ENCODE peak calls at places on chromosomes 2 and 18, in six cellular contexts. One of them, this sample, is unnamed.

GRCh38 chr2:67213270-67213670 is 183.9 kb upstream of the ETAA1 start:
- DNase-seq in HCT116: no peak
- DNase-seq in IMR-90: no peak
- DNase-seq in GM12878: no peak
- DNase-seq in astrocyte: no peak
- DNase-seq in GM23248: no peak
- DNase-seq in this sample: no peak

GRCh38 chr2:232838406-232838874 is 31.6 kb upstream of the SNORC start:
- DNase-seq in GM12878: peak
- DNase-seq in HCT116: no peak
- DNase-seq in IMR-90: peak
- DNase-seq in GM23248: peak
- DNase-seq in astrocyte: peak
- DNase-seq in this sample: peak

GRCh38 chr2:157895531-157895930 is 19.4 kb upstream of the ACVR1 start:
- DNase-seq in GM23248: peak
- DNase-seq in HCT116: no peak
- DNase-seq in GM12878: no peak
- DNase-seq in astrocyte: peak
- DNase-seq in IMR-90: peak
- DNase-seq in this sample: peak

GRCh38 chr18:43620936-43621335 is 343.6 kb upstream of the SYT4 start:
- DNase-seq in GM23248: peak
- DNase-seq in astrocyte: peak
- DNase-seq in GM12878: no peak
- DNase-seq in IMR-90: peak
- DNase-seq in HCT116: no peak
- DNase-seq in this sample: peak

GRCh38 chr2:150296795-150297546 is 190.5 kb downstream of the RND3 start:
- DNase-seq in GM23248: peak
- DNase-seq in GM12878: no peak
- DNase-seq in HCT116: no peak
- DNase-seq in IMR-90: peak
- DNase-seq in astrocyte: peak
- DNase-seq in this sample: peak

GRCh38 chr2:127422631-127423475 is 4.6 kb downstream of the PROC start:
- DNase-seq in astrocyte: no peak
- DNase-seq in HCT116: no peak
- DNase-seq in GM12878: no peak
- DNase-seq in GM23248: peak
- DNase-seq in IMR-90: no peak
- DNase-seq in this sample: no peak

GRCh38 chr2:70828115-70828514 is 7.5 kb downstream of the CD207 start:
- DNase-seq in astrocyte: no peak
- DNase-seq in IMR-90: no peak
- DNase-seq in HCT116: no peak
- DNase-seq in GM23248: no peak
- DNase-seq in GM12878: no peak
- DNase-seq in this sample: no peak

GRCh38 chr2:98736464-98736889 is 5.5 kb upstream of the MGAT4A start:
- DNase-seq in GM23248: no peak
- DNase-seq in astrocyte: no peak
- DNase-seq in HCT116: no peak
- DNase-seq in IMR-90: no peak
- DNase-seq in GM12878: no peak
- DNase-seq in this sample: peak

DNA sequence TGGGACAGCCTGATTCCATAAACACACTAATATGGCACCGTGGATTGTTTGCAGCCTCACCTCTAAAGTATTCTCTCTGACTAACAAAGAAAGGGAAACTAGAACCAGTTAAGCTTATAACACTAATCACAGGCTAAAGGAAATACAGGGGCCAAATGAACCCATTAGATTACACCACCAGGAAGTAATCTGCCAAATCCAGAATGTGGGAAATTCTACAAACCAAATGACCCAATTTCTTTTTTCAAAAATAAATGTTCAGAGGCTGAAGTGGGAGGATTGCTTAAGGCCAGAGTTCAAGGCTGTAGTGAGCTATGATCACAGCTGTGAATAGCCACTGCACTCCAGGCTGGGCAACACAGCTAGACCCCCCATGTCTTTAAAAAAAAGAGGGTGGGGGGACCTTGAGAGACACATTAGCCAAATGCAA is 1.5 kb upstream of the MPPE1 start:
- DNase-seq in HCT116: no peak
- DNase-seq in astrocyte: peak
- DNase-seq in GM12878: no peak
- DNase-seq in GM23248: peak
- DNase-seq in IMR-90: peak
- DNase-seq in this sample: peak
- H3K4me3 ChIP-seq in HCT116: peak
- H3K4me3 ChIP-seq in astrocyte: no peak
- H3K4me3 ChIP-seq in GM12878: no peak
- H3K4me3 ChIP-seq in GM23248: peak
- H3K4me3 ChIP-seq in IMR-90: peak
- H3K4me3 ChIP-seq in this sample: peak

GRCh38 chr2:15357922-15358321 is 203.2 kb downstream of the NBAS start:
- DNase-seq in HCT116: no peak
- DNase-seq in IMR-90: no peak
- DNase-seq in GM23248: no peak
- DNase-seq in astrocyte: no peak
- DNase-seq in GM12878: no peak
- DNase-seq in this sample: no peak

GRCh38 chr2:15355386-15355785 is 205.7 kb downstream of the NBAS start:
- DNase-seq in GM23248: no peak
- DNase-seq in GM12878: no peak
- DNase-seq in IMR-90: no peak
- DNase-seq in astrocyte: no peak
- DNase-seq in HCT116: no peak
- DNase-seq in this sample: no peak

GRCh38 chr2:15357186-15357585 is 203.9 kb downstream of the NBAS start:
- DNase-seq in IMR-90: no peak
- DNase-seq in GM12878: no peak
- DNase-seq in astrocyte: no peak
- DNase-seq in HCT116: no peak
- DNase-seq in GM23248: no peak
- DNase-seq in this sample: no peak

GRCh38 chr2:15352363-15352762 is 208.8 kb downstream of the NBAS start:
- DNase-seq in IMR-90: no peak
- DNase-seq in HCT116: no peak
- DNase-seq in astrocyte: no peak
- DNase-seq in GM12878: no peak
- DNase-seq in GM23248: no peak
- DNase-seq in this sample: no peak

DNA sequence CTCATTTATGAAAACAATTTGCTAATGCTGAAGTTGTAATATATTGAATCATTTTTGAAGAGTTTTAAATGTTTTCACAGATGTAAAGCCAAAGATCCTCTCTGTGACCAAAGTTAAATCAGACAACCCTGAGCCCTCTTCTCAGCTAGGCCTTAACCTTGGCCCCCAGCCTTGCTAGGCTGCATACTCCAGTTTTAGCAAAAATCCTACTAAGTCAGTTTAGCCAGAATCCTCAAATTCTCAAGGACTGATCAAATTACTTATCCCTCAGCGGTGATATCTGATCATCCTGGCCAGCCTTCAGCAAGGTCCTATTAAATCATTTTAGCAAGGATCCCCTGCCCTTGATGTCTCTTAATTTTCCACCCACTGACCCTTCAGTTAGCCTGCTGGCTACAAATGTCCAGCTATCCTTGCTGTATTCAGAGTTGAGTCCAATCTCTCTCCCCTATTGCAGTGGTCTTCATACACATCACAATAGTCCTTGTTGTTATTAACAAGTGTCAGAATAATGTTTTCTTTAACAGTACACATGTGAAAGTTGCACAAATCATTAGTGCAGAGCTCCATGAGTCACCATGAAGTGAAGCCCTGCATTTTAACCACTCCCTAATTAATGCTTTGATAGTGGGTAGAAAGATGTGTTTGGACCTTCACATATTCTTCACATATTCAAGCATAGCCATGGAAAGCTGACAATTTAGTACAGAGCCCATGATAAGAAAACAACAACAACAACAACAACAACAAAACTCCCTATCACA is 206.4 kb downstream of the NBAS start:
- DNase-seq in IMR-90: no peak
- DNase-seq in GM12878: no peak
- DNase-seq in GM23248: peak
- DNase-seq in astrocyte: no peak
- DNase-seq in HCT116: no peak
- DNase-seq in this sample: no peak
- H3K4me2 ChIP-seq in IMR-90: no peak
- H3K4me2 ChIP-seq in GM12878: no peak
- H3K4me2 ChIP-seq in GM23248: no peak
- H3K4me2 ChIP-seq in astrocyte: no peak
- H3K4me2 ChIP-seq in HCT116: no peak
- H3K4me2 ChIP-seq in this sample: no peak

DNA sequence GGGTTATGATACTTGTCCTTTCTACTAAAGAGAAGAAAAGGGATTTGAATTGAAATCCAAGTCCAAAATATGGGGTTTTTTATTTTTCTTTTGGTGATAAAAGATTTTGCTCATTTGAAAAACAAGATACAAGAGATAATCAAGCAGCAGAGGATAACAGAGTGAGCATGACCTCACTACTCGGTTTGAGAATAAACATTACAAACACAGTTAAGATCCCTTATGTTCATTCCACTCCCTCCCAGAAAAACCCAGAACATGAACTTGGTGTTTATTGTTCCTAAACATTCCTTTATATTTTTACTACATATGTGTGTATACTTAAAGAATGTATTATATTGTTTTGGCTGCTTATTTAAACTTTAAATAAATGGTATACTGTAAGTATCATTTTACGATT is 146.6 kb upstream of the CHAC2 start:
- DNase-seq in GM12878: no peak
- DNase-seq in HCT116: no peak
- DNase-seq in GM23248: no peak
- DNase-seq in astrocyte: no peak
- DNase-seq in IMR-90: peak
- DNase-seq in this sample: no peak
- H2AFZ ChIP-seq in GM12878: no peak
- H2AFZ ChIP-seq in HCT116: no peak
- H2AFZ ChIP-seq in GM23248: no peak
- H2AFZ ChIP-seq in astrocyte: no peak
- H2AFZ ChIP-seq in IMR-90: no peak
- H2AFZ ChIP-seq in this sample: no peak

GRCh38 chr2:41903746-41904145 is 144.1 kb upstream of the PKDCC start:
- DNase-seq in GM12878: no peak
- DNase-seq in GM23248: peak
- DNase-seq in HCT116: no peak
- DNase-seq in IMR-90: peak
- DNase-seq in astrocyte: peak
- DNase-seq in this sample: no peak

GRCh38 chr2:41906325-41906700 is 141.5 kb upstream of the PKDCC start:
- DNase-seq in GM12878: no peak
- DNase-seq in HCT116: no peak
- DNase-seq in astrocyte: no peak
- DNase-seq in IMR-90: peak
- DNase-seq in GM23248: no peak
- DNase-seq in this sample: no peak

GRCh38 chr2:41907141-41907540 is 140.7 kb upstream of the PKDCC start:
- DNase-seq in astrocyte: no peak
- DNase-seq in HCT116: no peak
- DNase-seq in GM23248: no peak
- DNase-seq in GM12878: no peak
- DNase-seq in IMR-90: no peak
- DNase-seq in this sample: no peak

GRCh38 chr2:41904459-41904858 is 143.4 kb upstream of the PKDCC start:
- DNase-seq in IMR-90: no peak
- DNase-seq in HCT116: no peak
- DNase-seq in GM12878: no peak
- DNase-seq in GM23248: no peak
- DNase-seq in astrocyte: no peak
- DNase-seq in this sample: no peak

GRCh38 chr2:41905597-41906324 is 142.1 kb upstream of the PKDCC start:
- DNase-seq in HCT116: no peak
- DNase-seq in IMR-90: no peak
- DNase-seq in GM12878: no peak
- DNase-seq in astrocyte: no peak
- DNase-seq in GM23248: no peak
- DNase-seq in this sample: no peak
- H3K4me3 ChIP-seq in HCT116: no peak
- H3K4me3 ChIP-seq in IMR-90: no peak
- H3K4me3 ChIP-seq in GM12878: no peak
- H3K4me3 ChIP-seq in astrocyte: no peak
- H3K4me3 ChIP-seq in GM23248: no peak
- H3K4me3 ChIP-seq in this sample: no peak

GRCh38 chr2:176105078-176105726 is 1.9 kb upstream of the HOXD11 start:
- DNase-seq in astrocyte: no peak
- DNase-seq in GM12878: no peak
- DNase-seq in HCT116: no peak
- DNase-seq in GM23248: peak
- DNase-seq in IMR-90: no peak
- DNase-seq in this sample: no peak

GRCh38 chr2:176105727-176106635 is 1.1 kb upstream of the HOXD11 start:
- DNase-seq in astrocyte: no peak
- DNase-seq in HCT116: no peak
- DNase-seq in GM23248: peak
- DNase-seq in GM12878: no peak
- DNase-seq in IMR-90: no peak
- DNase-seq in this sample: no peak

GRCh38 chr2:176107731-176108181 is 676 bp downstream of the HOXD11 start:
- DNase-seq in GM23248: peak
- DNase-seq in IMR-90: no peak
- DNase-seq in GM12878: no peak
- DNase-seq in astrocyte: no peak
- DNase-seq in HCT116: no peak
- DNase-seq in this sample: no peak

GRCh38 chr2:176104338-176105077 is 2.6 kb upstream of the HOXD11 start:
- DNase-seq in GM12878: no peak
- DNase-seq in astrocyte: no peak
- DNase-seq in GM23248: peak
- DNase-seq in IMR-90: no peak
- DNase-seq in HCT116: no peak
- DNase-seq in this sample: peak

DNA sequence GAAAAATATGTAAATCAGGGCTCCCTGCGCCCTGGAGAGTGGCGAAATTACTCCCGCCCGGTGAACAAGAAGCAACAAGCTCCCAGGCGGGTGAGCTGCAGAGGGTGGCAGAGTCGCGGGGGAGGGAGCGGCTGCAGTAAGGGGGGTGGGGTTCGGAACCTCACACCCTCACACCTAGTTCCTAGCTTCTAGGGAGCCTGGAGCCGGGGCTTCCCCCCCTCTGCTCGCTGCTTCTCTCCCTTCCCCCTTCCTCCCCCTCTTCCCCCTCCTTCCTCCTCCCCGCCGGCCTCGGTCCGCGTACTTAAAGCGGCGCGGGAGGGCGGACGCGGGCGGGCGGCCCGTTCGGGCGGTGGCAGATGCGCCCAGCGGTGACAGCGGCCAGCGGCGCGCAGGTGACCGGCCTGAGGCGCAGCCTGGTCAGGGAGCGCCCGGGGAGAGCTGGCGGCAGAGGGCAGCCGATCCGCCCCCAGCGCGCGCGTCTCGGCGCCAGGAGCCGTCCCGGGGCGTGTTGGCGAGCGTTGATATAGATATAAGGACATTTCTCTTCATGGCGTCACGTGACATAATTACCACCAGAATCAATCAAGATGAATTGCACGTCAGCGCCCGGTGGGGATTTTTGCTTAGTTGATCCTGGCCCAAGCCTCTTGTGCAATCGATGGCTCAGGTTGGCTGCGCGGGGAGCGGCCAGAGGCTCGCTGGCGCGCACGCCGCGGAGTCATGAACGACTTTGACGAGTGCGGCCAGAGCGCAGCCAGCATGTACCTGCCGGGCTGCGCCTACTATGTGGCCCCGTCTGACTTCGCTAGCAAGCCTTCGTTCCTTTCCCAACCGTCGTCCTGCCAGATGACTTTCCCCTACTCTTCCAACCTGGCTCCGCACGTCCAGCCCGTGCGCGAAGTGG is at the start of gene HOXD11:
- DNase-seq in GM23248: peak
- DNase-seq in HCT116: no peak
- DNase-seq in astrocyte: no peak
- DNase-seq in IMR-90: no peak
- DNase-seq in GM12878: no peak
- DNase-seq in this sample: no peak
- H3K4me2 ChIP-seq in GM23248: peak
- H3K4me2 ChIP-seq in HCT116: peak
- H3K4me2 ChIP-seq in astrocyte: peak
- H3K4me2 ChIP-seq in IMR-90: no peak
- H3K4me2 ChIP-seq in GM12878: peak
- H3K4me2 ChIP-seq in this sample: peak